ENCODE peak calls at places on chromosomes 13 and 19, in four cellular contexts. Y is astrocyte, F is psoas muscle, H is colonic mucosa. D is an unnamed sample.

GRCh38 chr19:36160821-36161596 is 8.8 kb upstream of the COX7A1 start:
- DNase-seq in Y (no peak), F (no peak), H (no peak), D (no peak)

GRCh38 chr13:98775844-98776598 is 23.5 kb upstream of the SLC15A1 start:
- DNase-seq in Y (peak), F (no peak), H (peak), D (peak)

GRCh38 chr19:4523306-4524110 is 5.2 kb upstream of the PLIN4 start:
- DNase-seq in Y (no peak), F (peak), H (peak), D (peak)

GRCh38 chr13:45367995-45368394 is 27.0 kb upstream of the TPT1 start:
- DNase-seq in Y (no peak), F (no peak), H (no peak), D (no peak)

GRCh38 chr13:22173605-22174004 is 502.7 kb downstream of the FGF9 start:
- DNase-seq in Y (no peak), F (no peak), H (no peak), D (no peak)

GRCh38 chr19:55115446-55116065 is 1.9 kb downstream of the PPP1R12C start:
- DNase-seq in Y (peak), F (no peak), H (no peak), D (no peak)

GRCh38 chr13:82720961-82721360 is 1161.3 kb downstream of the SLITRK1 start:
- DNase-seq in Y (no peak), F (no peak), H (no peak), D (no peak)

GRCh38 chr19:3224346-3225325 is at the start of gene CELF5:
- DNase-seq in Y (no peak), F (peak), H (peak), D (peak)

GRCh38 chr13:45325806-45326205 is 15.2 kb downstream of the TPT1 start:
- DNase-seq in Y (peak), F (peak), H (no peak), D (peak)

GRCh38 chr19:38284422-38284821 is 19.6 kb upstream of the C19orf33 start:
- DNase-seq in Y (no peak), F (no peak), H (no peak), D (no peak)

DNA sequence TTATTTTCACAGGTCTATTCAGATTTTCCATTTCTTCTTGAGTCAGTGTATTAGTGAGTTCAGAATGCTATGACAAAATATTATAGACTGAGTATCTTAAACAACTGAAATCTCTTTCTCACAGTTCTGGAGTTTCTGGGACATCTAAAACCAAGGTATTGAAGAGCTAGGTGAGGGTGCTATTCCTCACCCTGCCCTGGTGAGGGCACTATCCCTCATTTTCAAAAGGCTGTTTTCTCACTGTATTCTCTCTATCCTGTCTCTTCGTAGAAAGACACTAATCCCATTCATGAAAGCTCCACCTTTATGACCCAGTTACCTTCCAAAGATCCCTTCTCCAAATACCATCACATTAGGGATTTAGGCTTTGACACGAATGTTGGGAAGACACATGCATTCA is 1617.1 kb downstream of the PCDH9 start:
- DNase-seq in Y (no peak), F (no peak), H (no peak), D (no peak)
- TF ChIP-seq CTCF in Y (no peak), F (no peak), H (no peak), D (peak)

GRCh38 chr13:38419312-38419873 is 69.7 kb downstream of the UFM1 start:
- DNase-seq in Y (no peak), F (no peak), H (no peak), D (no peak)

GRCh38 chr13:38417241-38417640 is 67.6 kb downstream of the UFM1 start:
- DNase-seq in Y (no peak), F (no peak), H (no peak), D (no peak)

GRCh38 chr13:38418286-38418685 is 68.6 kb downstream of the UFM1 start:
- DNase-seq in Y (no peak), F (no peak), H (no peak), D (peak)

GRCh38 chr13:38415233-38415632 is 65.6 kb downstream of the UFM1 start:
- DNase-seq in Y (no peak), F (no peak), H (no peak), D (no peak)

DNA sequence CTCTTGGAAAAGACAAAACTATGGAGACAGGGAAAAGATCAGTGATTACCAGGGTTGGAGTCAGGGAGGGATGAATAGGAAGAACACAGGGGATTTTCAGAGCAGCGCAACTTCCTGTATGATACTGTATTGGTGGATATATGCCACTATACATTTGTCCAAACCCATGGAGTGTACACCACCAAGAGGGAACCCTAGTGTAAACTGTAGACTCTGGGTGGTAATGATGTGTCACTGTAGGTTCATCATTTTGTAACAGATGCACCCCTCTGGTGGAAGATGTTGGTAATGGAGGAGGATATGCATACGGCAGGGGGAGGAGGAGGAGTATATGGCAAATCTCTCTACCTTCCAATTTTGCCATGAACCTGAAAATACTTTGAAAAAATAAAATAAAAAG is 68.1 kb downstream of the UFM1 start:
- DNase-seq in Y (no peak), F (no peak), H (no peak), D (peak)
- TF ChIP-seq CTCF in Y (peak), F (peak), H (no peak), D (peak)

GRCh38 chr19:51339687-51340656 is 2.0 kb downstream of the VSIG10L start:
- DNase-seq in Y (peak), F (peak), H (peak), D (peak)
- TF ChIP-seq CTCF in Y (no peak), F (peak), H (no peak), D (peak)

DNA sequence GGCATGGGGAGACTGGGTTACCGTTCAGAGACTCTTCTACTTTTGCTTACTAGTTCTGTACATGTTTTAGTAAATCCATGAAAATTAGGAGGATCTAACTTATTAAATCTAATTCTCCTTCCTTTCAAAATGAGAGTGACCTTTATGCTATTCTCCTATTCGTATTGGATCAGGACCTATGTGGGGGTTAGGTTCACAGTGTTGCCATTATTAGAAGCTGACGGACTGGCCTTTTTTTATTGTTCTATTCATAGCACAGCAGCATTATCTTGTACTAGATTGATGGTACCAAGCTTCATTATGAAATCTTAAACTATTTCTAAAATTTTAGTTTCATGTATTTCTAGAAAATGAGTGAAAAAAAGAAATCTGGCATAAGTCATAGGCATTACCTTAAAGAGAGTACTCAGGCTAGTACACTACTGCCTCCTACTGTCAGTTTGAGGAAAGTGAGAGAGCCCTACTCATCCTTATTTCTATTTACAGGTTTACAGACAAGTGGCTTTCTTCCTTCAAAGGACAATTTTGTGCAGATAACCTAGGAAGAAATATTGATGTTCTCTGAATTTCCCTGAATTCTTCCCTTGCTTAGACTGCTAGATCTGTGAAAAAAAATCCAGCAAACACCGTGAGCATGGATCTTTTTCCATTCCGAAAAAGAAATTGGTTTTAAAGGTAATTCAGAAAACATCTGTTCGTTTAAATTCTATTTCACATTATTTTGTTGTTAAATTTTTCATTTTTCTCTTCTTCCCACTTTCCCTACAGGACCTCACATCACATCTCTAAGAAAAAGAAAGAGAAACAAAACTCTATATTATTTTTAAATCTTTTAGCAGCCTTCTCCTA is 485.5 kb downstream of the DIAPH3 start:
- DNase-seq in Y (peak), F (no peak), H (no peak), D (peak)
- TF ChIP-seq CTCF in Y (peak), F (peak), H (peak), D (peak)

GRCh38 chr19:2208975-2209374 is 27.2 kb downstream of the PLEKHJ1 start:
- DNase-seq in Y (no peak), F (no peak), H (no peak), D (no peak)

GRCh38 chr19:2210206-2210605 is 25.9 kb downstream of the PLEKHJ1 start:
- DNase-seq in Y (no peak), F (no peak), H (no peak), D (no peak)

GRCh38 chr19:2209408-2209807 is 26.7 kb downstream of the PLEKHJ1 start:
- DNase-seq in Y (no peak), F (no peak), H (no peak), D (no peak)

GRCh38 chr19:2207008-2207407 is 29.1 kb downstream of the PLEKHJ1 start:
- DNase-seq in Y (no peak), F (no peak), H (no peak), D (no peak)

DNA sequence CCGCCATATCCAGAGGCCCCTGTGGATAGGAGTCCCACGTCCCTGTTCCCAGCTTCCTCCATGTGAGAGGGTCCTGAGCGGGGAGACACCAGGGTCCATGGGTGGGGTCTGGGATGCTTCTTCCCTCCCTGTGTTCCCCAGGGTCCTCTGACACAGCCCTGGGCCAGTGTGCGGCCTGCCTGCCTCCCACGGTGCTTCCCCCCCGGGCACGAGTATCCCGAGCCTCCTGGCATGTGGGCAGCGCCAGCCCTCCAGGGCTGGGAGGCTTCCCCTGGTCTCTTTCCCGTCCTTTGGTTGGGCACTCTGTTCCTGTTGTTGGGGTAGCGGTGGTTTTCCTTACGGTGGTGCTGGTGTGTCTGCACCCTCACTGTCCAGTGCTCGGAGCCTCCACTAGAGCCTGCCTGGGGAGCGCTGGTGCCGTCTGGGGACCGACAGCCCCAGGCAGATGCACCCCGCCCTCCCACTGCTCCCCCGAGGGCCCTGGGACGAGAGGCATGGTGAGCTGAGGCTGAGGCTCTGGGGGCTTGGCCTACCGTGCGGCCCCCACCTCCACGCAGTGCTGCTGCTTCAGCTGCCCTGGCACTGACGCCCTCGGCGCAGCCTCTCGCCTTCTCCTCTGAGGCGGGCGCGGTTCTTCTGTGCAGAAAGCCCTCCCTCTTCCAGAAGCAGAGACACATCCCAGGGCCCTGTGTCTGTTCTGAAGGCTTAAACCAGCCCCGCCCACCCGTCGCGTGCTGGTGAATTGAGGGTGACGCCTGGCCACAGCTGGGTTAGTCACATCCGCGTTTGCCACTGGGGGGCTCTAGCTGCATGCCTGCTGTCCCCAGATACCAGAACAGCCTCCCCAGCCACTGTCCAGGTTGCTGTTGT is 27.9 kb downstream of the PLEKHJ1 start:
- DNase-seq in Y (peak), F (peak), H (peak), D (no peak)
- TF ChIP-seq CTCF in Y (no peak), F (no peak), H (no peak), D (no peak)

GRCh38 chr13:35826626-35827254 is 304.4 kb downstream of the DCLK1 start:
- DNase-seq in Y (no peak), F (no peak), H (no peak), D (no peak)
- TF ChIP-seq CTCF in Y (no peak), F (no peak), H (no peak), D (no peak)

DNA sequence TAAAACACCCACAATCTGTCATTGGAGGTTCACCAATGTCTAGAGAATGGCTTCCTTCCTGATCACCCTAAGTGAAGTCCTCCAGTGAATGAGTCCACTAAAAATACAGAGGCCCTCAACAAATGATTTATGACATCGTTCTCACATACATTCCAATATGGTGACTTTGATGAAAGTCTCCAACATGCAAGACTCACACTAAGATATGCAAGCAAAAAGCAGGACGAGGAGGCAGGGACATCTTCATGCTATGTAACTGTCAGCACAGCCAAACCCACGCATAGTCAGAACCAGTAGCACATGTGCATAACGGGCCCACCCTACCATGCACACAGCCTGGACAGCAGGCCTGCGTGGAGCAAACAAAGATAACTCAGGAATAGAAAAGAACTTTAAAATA is 16.6 kb upstream of the LSM14A start:
- DNase-seq in Y (peak), F (no peak), H (no peak), D (no peak)
- TF ChIP-seq CTCF in Y (no peak), F (no peak), H (no peak), D (no peak)

DNA sequence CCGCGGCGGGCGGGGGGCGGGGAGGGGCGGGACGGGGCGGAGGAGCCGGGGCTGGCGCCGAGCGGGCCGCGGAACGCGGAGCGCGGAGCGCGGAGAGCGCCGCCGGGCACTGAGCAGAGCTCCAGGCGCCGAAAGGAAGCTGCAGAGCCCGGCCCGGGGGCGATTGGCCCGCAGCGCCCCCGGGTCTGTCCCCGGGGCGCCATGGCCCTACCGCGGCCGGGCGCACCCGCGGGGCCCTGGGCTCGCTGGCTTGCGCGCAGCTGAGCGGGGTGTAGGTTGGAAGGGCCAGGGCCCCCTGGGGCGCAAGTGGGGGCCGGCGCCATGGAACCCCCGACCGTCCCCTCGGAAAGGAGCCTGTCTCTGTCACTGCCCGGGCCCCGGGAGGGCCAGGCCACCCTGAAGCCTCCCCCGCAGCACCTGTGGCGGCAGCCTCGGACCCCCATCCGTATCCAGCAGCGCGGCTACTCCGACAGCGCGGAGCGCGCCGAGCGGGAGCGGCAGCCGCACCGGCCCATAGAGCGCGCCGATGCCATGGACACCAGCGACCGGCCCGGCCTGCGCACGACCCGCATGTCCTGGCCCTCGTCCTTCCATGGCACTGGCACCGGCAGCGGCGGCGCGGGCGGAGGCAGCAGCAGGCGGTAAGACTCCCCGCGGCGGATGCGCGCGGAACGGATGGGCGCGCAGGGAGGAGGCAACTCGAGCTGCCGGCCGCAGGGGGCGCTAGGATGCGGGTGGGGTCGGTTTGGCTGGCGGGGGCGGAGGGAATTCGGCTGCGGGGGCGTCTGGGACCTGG is at the start of gene PDE4A:
- DNase-seq in Y (no peak), F (no peak), H (no peak), D (peak)
- TF ChIP-seq CTCF in Y (no peak), F (peak), H (no peak), D (peak)